ENCODE peak calls at places on chromosomes 3 and 15, in seven cellular contexts. M, H, O, W, B, F and S are unnamed samples.

GRCh38 chr15:75192307-75192706 is 9.4 kb upstream of the C15orf39 start:
- DNase-seq in M (no peak), H (no peak), O (no peak), W (no peak), B (no peak), F (no peak), S (no peak)

GRCh38 chr15:68389936-68390790 is 41.8 kb downstream of the ITGA11 start:
- DNase-seq in M (no peak), H (peak), O (no peak), W (no peak), B (no peak), F (peak), S (no peak)

GRCh38 chr3:184574552-184575430 is 13.2 kb downstream of the EPHB3 start:
- DNase-seq in M (no peak), H (peak), O (no peak), W (no peak), B (peak), F (no peak), S (no peak)

GRCh38 chr3:195761031-195761430 is 40.3 kb downstream of the MUC20 start:
- DNase-seq in M (no peak), H (no peak), O (no peak), W (no peak), B (no peak), F (no peak), S (no peak)

GRCh38 chr15:69719527-69719926 is 266.9 kb downstream of the RPLP1 start:
- DNase-seq in M (no peak), H (no peak), O (no peak), W (no peak), B (no peak), F (no peak), S (no peak)

GRCh38 chr3:153166206-153166605 is 4.2 kb downstream of the RAP2B start:
- DNase-seq in M (no peak), H (no peak), O (peak), W (no peak), B (no peak), F (no peak), S (no peak)

GRCh38 chr3:169041677-169042171 is 621.8 kb downstream of the MECOM start:
- DNase-seq in M (peak), H (no peak), O (peak), W (peak), B (peak), F (no peak), S (peak)

GRCh38 chr15:92393287-92393993 is at the start of gene ST8SIA2:
- DNase-seq in M (no peak), H (peak), O (no peak), W (no peak), B (peak), F (no peak), S (no peak)

GRCh38 chr3:113212155-113212844 is 943 bp downstream of the BOC start:
- DNase-seq in M (no peak), H (peak), O (no peak), W (no peak), B (peak), F (no peak), S (peak)

GRCh38 chr15:74529911-74530310 is 11.1 kb upstream of the ARID3B start:
- DNase-seq in M (no peak), H (no peak), O (no peak), W (no peak), B (no peak), F (no peak), S (no peak)

GRCh38 chr15:101308604-101309435 is 13.8 kb upstream of the SNRPA1 start:
- DNase-seq in M (no peak), H (no peak), O (no peak), W (no peak), B (peak), F (no peak), S (no peak)

GRCh38 chr3:158727499-158728377 is 4.5 kb downstream of the RARRES1 start:
- DNase-seq in M (peak), H (no peak), O (peak), W (peak), B (peak), F (peak), S (peak)

GRCh38 chr3:178352300-178353021 is 183.8 kb upstream of the KCNMB2 start:
- DNase-seq in M (no peak), H (no peak), O (no peak), W (no peak), B (no peak), F (no peak), S (no peak)

GRCh38 chr3:172275586-172275985 is 172.7 kb downstream of the GHSR start:
- DNase-seq in M (no peak), H (no peak), O (no peak), W (no peak), B (no peak), F (no peak), S (no peak)

GRCh38 chr15:31148622-31149505 is 47.3 kb upstream of the TRPM1 start:
- DNase-seq in M (no peak), H (no peak), O (no peak), W (no peak), B (no peak), F (no peak), S (no peak)

GRCh38 chr3:42655331-42655888 is 1.9 kb downstream of the ZBTB47 start:
- DNase-seq in M (no peak), H (peak), O (no peak), W (no peak), B (peak), F (no peak), S (peak)

GRCh38 chr3:42655980-42656679 is 2.6 kb downstream of the ZBTB47 start:
- DNase-seq in M (no peak), H (peak), O (peak), W (no peak), B (peak), F (no peak), S (no peak)

GRCh38 chr3:42657675-42658074 is 4.2 kb downstream of the ZBTB47 start:
- DNase-seq in M (no peak), H (no peak), O (no peak), W (no peak), B (no peak), F (no peak), S (no peak)

GRCh38 chr3:42658091-42658770 is 4.7 kb downstream of the ZBTB47 start:
- DNase-seq in M (no peak), H (peak), O (no peak), W (no peak), B (no peak), F (no peak), S (no peak)

GRCh38 chr3:42656680-42657610 is 3.4 kb downstream of the ZBTB47 start:
- DNase-seq in M (no peak), H (no peak), O (no peak), W (no peak), B (peak), F (no peak), S (no peak)
- TF ChIP-seq JUND in M (no peak), H (no peak), O (no peak), W (no peak), B (no peak), F (no peak), S (no peak)

GRCh38 chr3:128342701-128343180 is 123.9 kb downstream of the DNAJB8 start:
- DNase-seq in M (no peak), H (no peak), O (no peak), W (no peak), B (no peak), F (no peak), S (no peak)

GRCh38 chr3:128341659-128342395 is 124.9 kb downstream of the DNAJB8 start:
- DNase-seq in M (no peak), H (no peak), O (no peak), W (no peak), B (no peak), F (no peak), S (no peak)

GRCh38 chr3:128345195-128345594 is 121.5 kb downstream of the DNAJB8 start:
- DNase-seq in M (no peak), H (no peak), O (peak), W (no peak), B (no peak), F (no peak), S (no peak)

GRCh38 chr3:128343287-128344045 is 123.2 kb downstream of the DNAJB8 start:
- DNase-seq in M (peak), H (no peak), O (peak), W (no peak), B (peak), F (no peak), S (peak)

DNA sequence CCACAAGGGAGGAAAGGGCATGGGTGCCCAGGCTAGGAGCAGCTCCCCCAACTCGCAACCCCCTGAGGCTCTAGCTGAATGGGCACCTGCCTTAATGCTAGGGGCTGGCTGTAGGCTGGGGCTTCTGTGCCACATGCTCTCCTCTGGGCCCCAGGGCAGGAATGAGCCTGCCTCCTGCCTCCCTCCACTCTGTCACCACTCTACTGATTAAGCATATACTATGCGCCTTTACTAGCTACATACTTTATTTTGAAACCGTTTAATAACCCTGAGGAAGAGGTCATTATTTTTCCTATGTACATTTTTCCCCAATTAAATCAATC is 122.7 kb downstream of the DNAJB8 start:
- DNase-seq in M (no peak), H (no peak), O (no peak), W (no peak), B (no peak), F (no peak), S (no peak)
- TF ChIP-seq JUND in M (no peak), H (no peak), O (no peak), W (no peak), B (no peak), F (no peak), S (no peak)

GRCh38 chr3:76134166-76134565 is 348.8 kb upstream of the ZNF717 start:
- DNase-seq in M (no peak), H (no peak), O (no peak), W (no peak), B (no peak), F (no peak), S (no peak)
- TF ChIP-seq JUND in M (no peak), H (no peak), O (no peak), W (no peak), B (no peak), F (no peak), S (no peak)

DNA sequence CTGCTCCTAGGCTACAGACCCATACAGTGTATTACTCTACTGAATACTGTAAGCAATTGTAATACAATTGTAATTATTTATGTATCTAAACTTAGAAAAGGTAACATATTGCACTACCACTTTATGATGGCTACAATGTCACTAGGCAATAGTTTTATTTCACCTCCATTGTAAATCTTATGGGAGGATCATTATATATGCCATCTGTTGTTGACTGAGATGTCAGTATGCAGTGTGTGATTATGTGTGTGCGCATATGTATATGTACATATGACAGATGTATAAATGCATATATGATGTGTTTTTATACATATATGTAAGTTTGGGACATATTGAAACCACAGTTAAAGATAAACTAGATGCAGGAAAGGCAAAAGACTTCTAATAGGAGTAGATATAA is 8.5 kb downstream of the IGSF10 start:
- DNase-seq in M (no peak), H (no peak), O (no peak), W (no peak), B (no peak), F (no peak), S (no peak)
- TF ChIP-seq JUND in M (no peak), H (no peak), O (no peak), W (no peak), B (no peak), F (no peak), S (no peak)

GRCh38 chr3:128079823-128080222 is 27.6 kb downstream of the SEC61A1 start:
- DNase-seq in M (no peak), H (no peak), O (no peak), W (no peak), B (no peak), F (no peak), S (no peak)
- TF ChIP-seq JUND in M (no peak), H (no peak), O (no peak), W (no peak), B (no peak), F (no peak), S (no peak)

GRCh38 chr15:77118787-77119410 is 48.0 kb upstream of the TSPAN3 start:
- DNase-seq in M (peak), H (no peak), O (peak), W (peak), B (peak), F (peak), S (peak)
- TF ChIP-seq JUND in M (no peak), H (no peak), O (no peak), W (no peak), B (no peak), F (no peak), S (no peak)

DNA sequence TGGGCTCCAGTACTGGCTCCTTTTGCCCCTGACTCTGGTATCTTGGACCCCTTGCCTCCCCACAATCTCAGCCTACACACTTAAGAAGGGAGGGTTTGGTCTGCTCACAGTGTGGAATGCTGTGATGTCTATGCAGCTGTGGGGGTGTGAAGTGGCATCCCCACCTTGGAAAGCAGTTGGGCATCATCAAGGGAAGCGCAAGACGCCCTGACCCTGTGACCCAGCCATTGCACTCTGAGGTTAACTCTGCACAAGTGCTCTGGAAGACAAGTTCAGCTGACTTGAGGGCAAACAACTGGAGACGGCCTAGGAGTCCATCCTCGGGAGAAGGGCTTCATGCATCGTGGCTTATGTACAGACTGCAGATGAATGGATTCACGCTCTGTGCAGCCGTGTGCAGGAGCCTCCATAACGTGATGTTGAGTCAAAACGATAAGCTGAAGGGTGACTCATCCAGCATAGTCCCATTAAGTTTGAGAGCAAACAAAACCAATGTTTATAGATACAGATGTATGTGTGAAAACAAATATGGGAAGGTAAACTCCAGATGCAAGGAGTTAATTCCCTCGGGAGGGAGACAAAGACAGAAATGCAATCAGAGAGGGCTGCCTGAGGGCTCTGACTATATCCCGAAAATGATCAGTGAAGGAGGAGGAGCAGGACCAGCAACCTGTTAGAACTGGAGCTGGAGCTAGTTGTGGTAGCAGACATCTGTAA is 86.8 kb downstream of the LSM3 start:
- DNase-seq in M (peak), H (no peak), O (peak), W (no peak), B (no peak), F (no peak), S (peak)
- TF ChIP-seq JUND in M (no peak), H (no peak), O (peak), W (no peak), B (no peak), F (no peak), S (no peak)

DNA sequence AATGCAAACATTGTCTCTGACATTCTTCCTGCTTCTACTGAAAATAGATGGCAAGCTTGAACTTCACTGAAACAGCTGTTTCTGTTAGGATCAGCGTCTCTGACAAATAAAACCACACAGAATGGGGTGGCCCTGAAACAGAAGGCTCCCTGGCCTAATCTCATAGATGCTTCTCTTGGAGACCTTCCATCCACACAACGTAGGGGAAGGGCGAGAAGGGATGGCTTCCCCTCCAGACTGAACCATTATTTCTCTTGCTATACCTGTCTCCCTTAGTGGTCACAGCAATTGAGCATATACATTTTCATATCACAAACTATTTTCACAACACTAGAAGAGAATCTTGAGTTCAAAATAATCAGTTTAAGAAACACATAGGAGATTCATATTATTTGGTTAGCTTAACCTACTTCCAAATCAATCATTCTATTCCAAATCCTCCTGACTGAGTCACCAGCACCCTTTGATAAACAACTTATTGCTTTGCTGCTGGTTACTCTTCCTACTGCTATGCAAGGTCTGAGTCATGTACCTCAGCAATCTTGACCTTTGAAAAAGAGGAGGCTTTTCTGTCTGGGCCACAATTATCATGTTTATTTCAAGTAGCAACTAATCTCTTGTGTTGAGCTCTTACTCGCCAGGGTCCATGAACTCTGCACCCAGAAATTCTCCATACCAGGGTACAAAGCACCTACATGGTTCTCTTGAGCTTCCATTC is 45.5 kb downstream of the CBLB start:
- DNase-seq in M (peak), H (no peak), O (no peak), W (peak), B (no peak), F (no peak), S (no peak)
- TF ChIP-seq JUND in M (no peak), H (no peak), O (peak), W (peak), B (peak), F (no peak), S (no peak)

GRCh38 chr3:193816656-193817311 is 223.8 kb downstream of the OPA1 start:
- DNase-seq in M (no peak), H (peak), O (peak), W (no peak), B (peak), F (no peak), S (peak)
- TF ChIP-seq JUND in M (no peak), H (no peak), O (no peak), W (no peak), B (no peak), F (no peak), S (no peak)